ENCODE peak calls at places on chromosome 1, in ten cellular contexts. B, Y, Q, C, D, T, G, I, J and Z are unnamed samples.
A peak's percentile ranks its signal among the peaks of the same experiment; 100 is the strongest.

GRCh38 chr1:216739771-216740170 is 16.5 kb upstream of the ESRRG start:
- DNase-seq in I (no peak), B (no peak), J (no peak), Q (no peak), G (no peak), Y (no peak), D (no peak), C (no peak), T (no peak), Z (no peak)

GRCh38 chr1:109120356-109120755 is 6.4 kb downstream of the ELAPOR1 start:
- DNase-seq in Y (no peak), Q (no peak), I (no peak), C (no peak), J (no peak), T (no peak), G (no peak), D (no peak), B (no peak), Z (no peak)

GRCh38 chr1:109275706-109276345 is 7.1 kb downstream of the PSRC1 start:
- DNase-seq in D (no peak), C (peak; percentile 73), Q (peak; percentile 10), G (no peak), J (no peak), T (peak; percentile 51), Y (no peak), B (no peak), I (no peak), Z (no peak)

GRCh38 chr1:36109041-36109679 is 15.9 kb downstream of the COL8A2 start:
- DNase-seq in I (peak; percentile 37), G (peak; percentile 80), J (peak; percentile 29), D (peak; percentile 18), Y (no peak), T (peak; percentile 90), Q (no peak), C (peak; percentile 90), B (no peak), Z (no peak)

GRCh38 chr1:161864577-161864976 is 98.5 kb downstream of the ATF6 start:
- DNase-seq in Q (no peak), T (peak; percentile 44), G (no peak), I (no peak), Y (no peak), C (peak; percentile 51), B (no peak), D (no peak), J (no peak), Z (no peak)

GRCh38 chr1:15684042-15684461 is at the start of gene PLEKHM2:
- DNase-seq in Y (no peak), Q (peak; percentile 58), T (peak; percentile 87), G (no peak), J (peak; percentile 51), C (peak; percentile 79), B (no peak), D (no peak), I (peak; percentile 36), Z (no peak)

GRCh38 chr1:199220046-199220445 is 581.2 kb downstream of the PTPRC start:
- DNase-seq in C (no peak), G (no peak), Q (no peak), D (no peak), Y (no peak), J (no peak), I (no peak), B (no peak), T (no peak), Z (no peak)

GRCh38 chr1:60995093-60995492 is 87.3 kb upstream of the NFIA start:
- DNase-seq in B (no peak), J (no peak), Y (no peak), I (no peak), C (no peak), T (no peak), D (no peak), Q (no peak), G (no peak), Z (no peak)

GRCh38 chr1:174116042-174116441 is 43.3 kb upstream of the RABGAP1L start:
- DNase-seq in D (no peak), T (no peak), Q (no peak), J (no peak), Y (no peak), B (no peak), G (no peak), I (no peak), C (peak; percentile 21), Z (no peak)

GRCh38 chr1:150486966-150487762 is at the start of gene TARS2:
- DNase-seq in Y (peak; percentile 97), C (peak; percentile 96), T (peak; percentile 97), G (peak; percentile 98), Q (peak; percentile 91), I (peak; percentile 84), J (peak; percentile 95), D (peak; percentile 98), B (peak; percentile 98), Z (peak; percentile 94)

GRCh38 chr1:234102591-234102990 is 198.1 kb downstream of the SLC35F3 start:
- DNase-seq in D (no peak), I (no peak), B (no peak), J (no peak), Q (no peak), Y (no peak), G (no peak), T (no peak), C (no peak), Z (no peak)

GRCh38 chr1:22053018-22053860 is 730 bp downstream of the CDC42 start:
- DNase-seq in G (peak; percentile 60), D (peak; percentile 36), C (peak; percentile 88), J (peak; percentile 39), Y (peak; percentile 65), B (peak; percentile 8), T (peak; percentile 86), Q (peak; percentile 68), I (peak; percentile 37), Z (no peak)

GRCh38 chr1:173414539-173414938 is 62.6 kb upstream of the PRDX6 start:
- DNase-seq in J (no peak), B (no peak), C (no peak), T (no peak), Q (peak; percentile 30), Y (no peak), D (no peak), I (no peak), G (no peak), Z (no peak)

GRCh38 chr1:36530261-36530660 is 47.5 kb upstream of the CSF3R start:
- DNase-seq in I (no peak), C (no peak), B (no peak), Q (no peak), Y (no peak), J (no peak), T (no peak), G (no peak), D (no peak), Z (no peak)

GRCh38 chr1:54356680-54357147 is 49.5 kb downstream of the SSBP3 start:
- DNase-seq in B (no peak), T (no peak), I (no peak), C (no peak), Q (no peak), J (peak; percentile 10), D (no peak), G (no peak), Y (no peak), Z (no peak)

GRCh38 chr1:203166192-203166940 is 9.3 kb downstream of the MYBPH start:
- DNase-seq in G (no peak), I (no peak), C (no peak), T (peak; percentile 53), J (no peak), Q (no peak), B (no peak), D (no peak), Y (no peak), Z (no peak)

GRCh38 chr1:33327587-33328325 is 6.9 kb upstream of the A3GALT2 start:
- DNase-seq in Y (no peak), T (peak; percentile 91), I (no peak), D (peak; percentile 92), G (peak; percentile 93), J (no peak), B (no peak), Q (peak; percentile 59), C (peak; percentile 98), Z (no peak)

GRCh38 chr1:226419284-226419683 is 11.4 kb upstream of the PARP1 start:
- DNase-seq in Y (no peak), G (no peak), Q (no peak), J (no peak), T (no peak), C (peak; percentile 23), I (no peak), B (no peak), D (no peak), Z (no peak)

GRCh38 chr1:14925336-14926136 is 228.0 kb upstream of the TMEM51 start:
- DNase-seq in B (no peak), J (no peak), T (no peak), I (no peak), G (no peak), D (no peak), C (no peak), Y (no peak), Q (no peak), Z (no peak)